ENCODE peak calls at places on chromosomes 13 and 19, in ten cellular contexts. V, L, M, F, K, B, R, D, P and A are unnamed samples.

GRCh38 chr13:99314640-99315176 is 7.5 kb upstream of the GPR183 start:
- DNase-seq in L (no peak), D (no peak), F (peak; percentile 44), R (no peak), V (no peak), K (no peak), B (no peak), P (no peak), M (peak; percentile 92), A (no peak)

GRCh38 chr13:38376551-38376950 is 26.9 kb downstream of the UFM1 start:
- DNase-seq in P (no peak), V (no peak), K (no peak), M (no peak), R (no peak), L (no peak), D (no peak), F (no peak), B (no peak), A (no peak)

GRCh38 chr19:49896863-49897621 is at the start of gene IL4I1:
- DNase-seq in F (peak; percentile 38), K (peak; percentile 73), V (no peak), P (no peak), B (peak; percentile 29), D (no peak), L (no peak), R (no peak), M (peak; percentile 24), A (peak; percentile 42)

GRCh38 chr13:112128052-112128610 is 61.2 kb downstream of the SOX1 start:
- DNase-seq in B (no peak), D (no peak), R (no peak), K (no peak), P (no peak), V (no peak), M (no peak), F (no peak), L (no peak), A (no peak)

GRCh38 chr13:114010401-114011101 is 36.7 kb upstream of the C13orf46 start:
- DNase-seq in F (no peak), P (no peak), V (peak; percentile 65), K (peak; percentile 51), B (no peak), L (no peak), R (no peak), D (peak; percentile 15), M (no peak), A (no peak)

GRCh38 chr19:7869453-7869909 is 4.7 kb downstream of the PRR36 start:
- DNase-seq in V (peak; percentile 84), F (peak; percentile 40), D (peak; percentile 49), B (peak; percentile 67), R (no peak), L (no peak), K (peak; percentile 85), P (peak; percentile 85), M (peak; percentile 51), A (peak; percentile 25)

GRCh38 chr19:16988661-16989060 is 37.9 kb downstream of the CPAMD8 start:
- DNase-seq in P (no peak), V (no peak), B (no peak), K (no peak), L (no peak), R (no peak), M (no peak), F (no peak), D (no peak), A (no peak)

GRCh38 chr13:75830842-75831241 is 194.7 kb downstream of the LMO7 start:
- DNase-seq in D (no peak), B (no peak), L (no peak), P (no peak), R (no peak), F (peak; percentile 20), K (no peak), V (no peak), M (peak; percentile 23), A (peak; percentile 59)

GRCh38 chr13:98207411-98207810 is 30.3 kb upstream of the RNF113B start:
- DNase-seq in M (peak; percentile 51), D (no peak), R (no peak), L (no peak), B (no peak), F (no peak), K (no peak), P (no peak), V (no peak), A (no peak)

GRCh38 chr13:39655569-39656324 is at the start of gene COG6:
- DNase-seq in B (peak; percentile 90), F (peak; percentile 88), R (peak; percentile 64), D (peak; percentile 92), P (peak; percentile 93), M (peak; percentile 79), V (peak; percentile 94), L (peak; percentile 54), K (peak; percentile 96), A (peak; percentile 86)
- TF ChIP-seq CTCF in B (no peak), F (no peak), R (no peak), D (no peak), P (no peak), M (peak; percentile 19), V (peak; percentile 23), L (no peak), K (peak; percentile 8), A (no peak)

GRCh38 chr19:10026744-10027143 is 13.5 kb downstream of the RDH8 start:
- DNase-seq in M (no peak), K (no peak), D (no peak), F (no peak), V (no peak), B (no peak), P (no peak), R (no peak), L (no peak), A (no peak)

GRCh38 chr19:10021863-10022262 is 8.6 kb downstream of the RDH8 start:
- DNase-seq in P (no peak), B (no peak), M (no peak), D (no peak), L (no peak), F (no peak), R (no peak), V (no peak), K (no peak), A (no peak)

GRCh38 chr19:10021446-10021845 is 8.2 kb downstream of the RDH8 start:
- DNase-seq in P (no peak), B (no peak), K (no peak), V (no peak), R (no peak), L (no peak), D (no peak), M (no peak), F (no peak), A (no peak)

DNA sequence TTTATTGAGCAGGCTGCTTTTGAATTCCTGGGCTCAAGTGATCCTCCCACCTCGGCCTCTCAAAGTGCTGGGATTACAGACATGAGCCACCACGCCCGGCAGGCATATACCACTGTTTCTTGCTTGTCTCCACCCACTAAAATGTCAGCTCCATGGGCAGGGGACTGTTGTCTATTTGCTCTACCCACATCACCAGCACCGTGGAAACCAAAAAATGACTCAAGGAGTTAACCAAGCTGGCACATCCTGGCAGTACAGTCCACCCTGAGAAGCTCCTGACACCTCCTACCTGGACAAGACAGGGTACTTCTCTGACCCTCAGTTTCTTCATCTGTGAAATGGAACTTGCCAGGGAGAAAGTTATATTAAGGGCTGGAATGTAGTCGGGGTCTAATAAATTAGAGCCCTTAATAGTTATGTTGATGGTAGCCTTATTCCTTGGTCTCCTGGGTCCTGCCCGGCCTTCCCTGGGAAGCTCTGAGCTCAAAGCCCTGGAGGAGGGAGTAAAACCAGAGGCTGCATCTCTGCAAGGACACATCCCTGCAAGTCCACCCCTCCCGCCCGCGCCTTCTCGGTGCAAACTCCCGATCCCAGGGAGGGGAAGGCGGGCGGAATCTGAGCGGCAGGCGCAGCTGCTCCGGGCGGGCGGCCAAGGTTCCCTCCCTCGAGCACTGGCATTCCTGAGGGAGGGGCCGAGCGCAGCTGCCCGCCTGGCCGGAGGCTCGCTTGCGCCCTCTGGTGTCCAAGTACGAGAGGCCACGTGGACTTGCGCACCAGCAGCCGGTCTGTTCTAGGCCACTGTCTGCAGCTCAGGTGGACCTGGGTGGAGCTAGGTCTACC is 14.1 kb downstream of the RDH8 start:
- DNase-seq in B (peak; percentile 79), P (peak; percentile 98), R (peak; percentile 62), K (peak; percentile 97), F (peak; percentile 95), V (peak; percentile 96), D (peak; percentile 94), L (peak; percentile 81), M (peak; percentile 93), A (peak; percentile 91)
- H3K4me3 ChIP-seq in B (no peak overlapping the region), P (no peak overlapping the region), R (peak overlapping the region; percentile 47), K (no peak overlapping the region), F (no peak overlapping the region), V (no peak overlapping the region), D (no peak overlapping the region), L (peak overlapping the region; percentile 26), M (no peak overlapping the region), A (no peak overlapping the region)

GRCh38 chr19:18672606-18673337 is 10.7 kb upstream of the CRTC1 start:
- DNase-seq in M (peak; percentile 66), V (no peak), F (peak; percentile 53), K (no peak), B (no peak), R (no peak), P (no peak), D (peak; percentile 50), L (no peak), A (peak; percentile 67)

GRCh38 chr19:18677156-18677555 is 6.3 kb upstream of the CRTC1 start:
- DNase-seq in P (no peak), F (no peak), L (no peak), R (no peak), K (no peak), M (peak; percentile 68), V (no peak), D (no peak), B (no peak), A (no peak)

GRCh38 chr19:18676692-18677091 is 6.8 kb upstream of the CRTC1 start:
- DNase-seq in M (no peak), V (no peak), K (no peak), L (no peak), D (no peak), F (no peak), R (no peak), B (no peak), P (no peak), A (no peak)

GRCh38 chr19:18674616-18675015 is 8.9 kb upstream of the CRTC1 start:
- DNase-seq in K (no peak), V (peak; percentile 73), P (no peak), M (no peak), B (no peak), R (no peak), F (no peak), L (no peak), D (no peak), A (no peak)

GRCh38 chr19:18675779-18676178 is 7.7 kb upstream of the CRTC1 start:
- DNase-seq in F (peak; percentile 40), L (no peak), K (no peak), B (no peak), R (no peak), V (no peak), P (no peak), D (no peak), M (no peak), A (no peak)
- TF ChIP-seq CTCF in F (peak; percentile 56), L (peak; percentile 11), K (peak; percentile 41), B (no peak), R (no peak), V (peak; percentile 54), P (no peak), D (peak; percentile 36), M (peak; percentile 58), A (peak; percentile 50)

GRCh38 chr19:1076951-1077350 is 10.0 kb downstream of the ARHGAP45 start:
- DNase-seq in P (no peak), D (peak; percentile 63), K (peak; percentile 88), M (no peak), L (no peak), R (no peak), B (peak; percentile 89), F (no peak), V (no peak), A (no peak)
- H3K4me3 ChIP-seq in P (no peak overlapping the region), D (no peak overlapping the region), K (no peak overlapping the region), M (no peak overlapping the region), L (no peak overlapping the region), R (no peak overlapping the region), B (no peak overlapping the region), F (no peak overlapping the region), V (no peak overlapping the region), A (no peak overlapping the region)